ENCODE peak calls at places on chromosomes 6 and 20, in ten cellular contexts. U, A, F, Z, G, Q, Y, H, C and K are unnamed samples.

GRCh38 chr6:25670208-25670607 is 18.2 kb downstream of the SCGN start:
- DNase-seq in U (no peak), A (no peak), F (no peak), Z (no peak), G (no peak), Q (no peak), Y (peak), H (no peak), C (no peak), K (no peak)

GRCh38 chr6:82641677-82642076 is 278.1 kb downstream of the TPBG start:
- DNase-seq in U (no peak), A (no peak), F (no peak), Z (no peak), G (no peak), Q (no peak), Y (no peak), H (no peak), C (no peak), K (no peak)

GRCh38 chr6:160679402-160679769 is 15.3 kb upstream of the LPA start:
- DNase-seq in U (peak), A (no peak), F (no peak), Z (no peak), G (no peak), Q (no peak), Y (peak), H (no peak), C (no peak), K (no peak)

GRCh38 chr20:427849-428657 is 20.0 kb downstream of the RBCK1 start:
- DNase-seq in U (no peak), A (no peak), F (no peak), Z (no peak), G (no peak), Q (no peak), Y (no peak), H (no peak), C (no peak), K (no peak)

GRCh38 chr6:56491606-56492328 is 150.9 kb downstream of the DST start:
- DNase-seq in U (peak), A (no peak), F (peak), Z (no peak), G (no peak), Q (no peak), Y (peak), H (no peak), C (peak), K (no peak)

GRCh38 chr20:15637971-15638754 is 935.1 kb downstream of the KIF16B start:
- DNase-seq in U (no peak), A (no peak), F (no peak), Z (no peak), G (no peak), Q (no peak), Y (peak), H (no peak), C (no peak), K (no peak)

GRCh38 chr6:69801225-69801624 is 4.4 kb upstream of the LMBRD1 start:
- DNase-seq in U (no peak), A (no peak), F (no peak), Z (no peak), G (no peak), Q (no peak), Y (peak), H (no peak), C (no peak), K (no peak)

GRCh38 chr20:62212309-62212708 is 7.8 kb downstream of the HRH3 start:
- DNase-seq in U (no peak), A (no peak), F (no peak), Z (no peak), G (no peak), Q (no peak), Y (peak), H (no peak), C (no peak), K (no peak)

GRCh38 chr20:2337142-2337541 is 41.3 kb downstream of the TGM3 start:
- DNase-seq in U (no peak), A (no peak), F (no peak), Z (no peak), G (no peak), Q (no peak), Y (no peak), H (no peak), C (no peak), K (no peak)

GRCh38 chr6:127520061-127520460 is 926 bp upstream of the MTCL3 start:
- DNase-seq in U (no peak), A (no peak), F (peak), Z (no peak), G (no peak), Q (no peak), Y (peak), H (no peak), C (no peak), K (no peak)

GRCh38 chr20:41145821-41146620 is 8.7 kb downstream of the PLCG1 start:
- DNase-seq in U (no peak), A (no peak), F (no peak), Z (no peak), G (no peak), Q (no peak), Y (peak), H (no peak), C (no peak), K (no peak)

GRCh38 chr20:1440024-1440423 is 26.6 kb downstream of the NSFL1C start:
- DNase-seq in U (no peak), A (no peak), F (peak), Z (no peak), G (no peak), Q (no peak), Y (peak), H (no peak), C (no peak), K (no peak)

GRCh38 chr6:7532232-7532631 is 9.2 kb upstream of the DSP start:
- DNase-seq in U (no peak), A (no peak), F (no peak), Z (no peak), G (no peak), Q (no peak), Y (no peak), H (no peak), C (no peak), K (no peak)

GRCh38 chr6:155228549-155229166 is 35.2 kb upstream of the CLDN20 start:
- DNase-seq in U (no peak), A (no peak), F (no peak), Z (no peak), G (no peak), Q (no peak), Y (no peak), H (no peak), C (no peak), K (no peak)

GRCh38 chr6:22366214-22366613 is 69.4 kb upstream of the PRL start:
- DNase-seq in U (no peak), A (no peak), F (peak), Z (no peak), G (no peak), Q (no peak), Y (no peak), H (no peak), C (peak), K (no peak)

GRCh38 chr6:38554700-38555413 is 84.9 kb downstream of the BTBD9 start:
- DNase-seq in U (peak), A (no peak), F (peak), Z (no peak), G (no peak), Q (no peak), Y (no peak), H (no peak), C (peak), K (no peak)

GRCh38 chr20:25315418-25316210 is 67.7 kb downstream of the PYGB start:
- DNase-seq in U (no peak), A (no peak), F (peak), Z (no peak), G (no peak), Q (no peak), Y (no peak), H (no peak), C (no peak), K (peak)

GRCh38 chr6:28725890-28726348 is 197.9 kb downstream of the TRIM27 start:
- DNase-seq in U (peak), A (no peak), F (no peak), Z (no peak), G (no peak), Q (no peak), Y (peak), H (no peak), C (no peak), K (no peak)

GRCh38 chr6:11618533-11618932 is 81.0 kb downstream of the TMEM170B start:
- DNase-seq in U (no peak), A (no peak), F (peak), Z (no peak), G (peak), Q (no peak), Y (peak), H (no peak), C (no peak), K (no peak)

GRCh38 chr20:51042064-51042463 is 19.2 kb upstream of the KCNG1 start:
- DNase-seq in U (no peak), A (no peak), F (no peak), Z (no peak), G (no peak), Q (no peak), Y (no peak), H (no peak), C (no peak), K (no peak)

GRCh38 chr20:23435675-23436539 is 3.6 kb upstream of the CSTL1 start:
- DNase-seq in U (peak), A (no peak), F (peak), Z (no peak), G (no peak), Q (no peak), Y (peak), H (no peak), C (no peak), K (no peak)

GRCh38 chr6:14441371-14441781 is 323.8 kb downstream of the CD83 start:
- DNase-seq in U (no peak), A (no peak), F (no peak), Z (no peak), G (no peak), Q (no peak), Y (peak), H (peak), C (peak), K (no peak)

GRCh38 chr6:130223508-130223907 is 757 bp upstream of the SAMD3 start:
- DNase-seq in U (no peak), A (no peak), F (no peak), Z (peak), G (peak), Q (peak), Y (no peak), H (no peak), C (no peak), K (no peak)

GRCh38 chr6:82263916-82264315 is 16.4 kb upstream of the IBTK start:
- DNase-seq in U (no peak), A (no peak), F (no peak), Z (no peak), G (no peak), Q (no peak), Y (no peak), H (no peak), C (no peak), K (no peak)

GRCh38 chr20:34986311-34987287 is 30.9 kb downstream of the MYH7B start:
- DNase-seq in U (no peak), A (no peak), F (no peak), Z (no peak), G (no peak), Q (no peak), Y (no peak), H (no peak), C (no peak), K (no peak)